ENCODE peak calls at places on chromosomes 13 and 19, in eight cellular contexts. T, L, V, X, F, Z, J and G are unnamed samples.

GRCh38 chr13:27622881-27623280 is 1.2 kb downstream of the POLR1D start:
- DNase-seq in T (no peak), L (no peak), V (no peak), X (no peak), F (no peak), Z (no peak), J (no peak), G (no peak)

GRCh38 chr13:39600766-39601165 is 2.2 kb downstream of the LHFPL6 start:
- DNase-seq in T (peak; percentile 53), L (no peak), V (no peak), X (peak; percentile 41), F (no peak), Z (peak; percentile 27), J (no peak), G (peak; percentile 47)

GRCh38 chr19:16106121-16106520 is 5.6 kb upstream of the RAB8A start:
- DNase-seq in T (no peak), L (no peak), V (peak; percentile 8), X (no peak), F (no peak), Z (peak; percentile 43), J (no peak), G (no peak)

GRCh38 chr13:106112191-106112590 is 423.3 kb downstream of the EFNB2 start:
- DNase-seq in T (no peak), L (no peak), V (no peak), X (no peak), F (no peak), Z (no peak), J (no peak), G (no peak)

GRCh38 chr19:44719262-44719701 is 20.3 kb downstream of the CEACAM16 start:
- DNase-seq in T (no peak), L (no peak), V (no peak), X (no peak), F (no peak), Z (no peak), J (no peak), G (no peak)

GRCh38 chr19:57351867-57352266 is 796 bp downstream of the ZNF304 start:
- DNase-seq in T (no peak), L (no peak), V (no peak), X (peak; percentile 2), F (no peak), Z (peak; percentile 5), J (no peak), G (no peak)

GRCh38 chr13:100518394-100519062 is 70.1 kb downstream of the GGACT start:
- DNase-seq in T (no peak), L (no peak), V (no peak), X (no peak), F (no peak), Z (no peak), J (no peak), G (no peak)

GRCh38 chr13:44679602-44680001 is 103.5 kb upstream of the TSC22D1 start:
- DNase-seq in T (no peak), L (no peak), V (no peak), X (peak; percentile 47), F (no peak), Z (no peak), J (no peak), G (no peak)

GRCh38 chr13:94268661-94269060 is 210.8 kb downstream of the DCT start:
- DNase-seq in T (no peak), L (no peak), V (no peak), X (no peak), F (no peak), Z (no peak), J (no peak), G (peak; percentile 19)

GRCh38 chr13:58960909-58961308 is 1202.8 kb downstream of the DIAPH3 start:
- DNase-seq in T (no peak), L (peak; percentile 3), V (no peak), X (peak; percentile 0), F (no peak), Z (peak; percentile 17), J (no peak), G (peak; percentile 48)

GRCh38 chr13:46666727-46667456 is 113.9 kb downstream of the LRCH1 start:
- DNase-seq in T (peak; percentile 63), L (no peak), V (no peak), X (no peak), F (no peak), Z (no peak), J (no peak), G (no peak)

GRCh38 chr13:66656050-66656449 is 574.1 kb downstream of the PCDH9 start:
- DNase-seq in T (no peak), L (no peak), V (no peak), X (no peak), F (no peak), Z (no peak), J (no peak), G (no peak)

GRCh38 chr19:45526971-45527370 is 19.7 kb downstream of the VASP start:
- DNase-seq in T (no peak), L (no peak), V (no peak), X (no peak), F (no peak), Z (no peak), J (no peak), G (no peak)

GRCh38 chr19:13133241-13133870 is 15.3 kb downstream of the NACC1 start:
- DNase-seq in T (no peak), L (no peak), V (no peak), X (no peak), F (no peak), Z (no peak), J (no peak), G (no peak)

GRCh38 chr13:28376604-28377003 is 118.3 kb downstream of the FLT1 start:
- DNase-seq in T (no peak), L (no peak), V (no peak), X (no peak), F (no peak), Z (no peak), J (no peak), G (no peak)

DNA sequence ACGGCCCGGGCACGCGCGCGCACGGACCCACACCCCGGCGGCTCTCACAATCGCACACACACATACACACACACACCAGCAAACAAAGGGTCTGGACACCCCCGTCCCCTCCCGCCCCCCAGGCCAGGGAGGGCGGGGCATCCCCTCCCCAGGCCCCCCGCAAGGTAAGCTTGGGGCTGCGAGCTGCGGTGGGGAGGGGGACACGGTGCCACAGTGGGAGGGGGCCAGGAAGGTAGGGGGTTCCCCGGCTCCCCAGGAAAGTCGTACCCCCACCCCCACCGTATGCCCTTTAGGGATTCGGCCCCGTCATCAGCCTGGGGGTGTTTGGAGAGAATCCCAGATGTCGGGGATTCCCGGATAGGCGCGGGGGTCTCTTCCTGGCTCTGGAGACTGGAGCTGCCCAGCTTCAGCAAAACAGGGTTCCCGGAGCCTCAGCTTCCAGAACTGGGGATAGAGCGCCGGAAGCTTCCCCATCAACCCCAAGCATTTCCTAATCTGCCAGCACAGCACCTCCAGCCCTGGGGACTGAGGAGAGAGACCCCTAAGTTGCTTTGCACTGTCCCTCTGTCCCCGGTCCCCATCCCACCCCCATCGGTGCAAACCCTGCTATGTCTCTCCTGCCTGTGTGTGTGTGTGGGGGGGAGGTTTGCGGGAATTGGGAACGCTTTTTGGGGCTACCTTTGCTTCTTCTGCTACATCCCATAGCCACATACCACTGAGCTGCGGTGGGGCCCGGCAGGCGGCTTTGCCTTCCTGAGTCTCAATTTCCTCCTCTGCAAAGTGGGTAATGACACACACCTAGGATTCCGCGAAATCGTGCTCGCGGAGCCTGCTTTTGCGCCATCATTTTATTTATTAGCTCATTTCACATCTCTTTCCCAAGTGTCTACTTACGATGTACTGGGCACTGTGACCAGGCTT is 1.8 kb upstream of the CDC37 start:
- DNase-seq in T (no peak), L (no peak), V (no peak), X (no peak), F (no peak), Z (no peak), J (no peak), G (no peak)
- H3K4me3 ChIP-seq in T (no peak overlapping the region), L (peak overlapping the region; percentile 100), V (peak overlapping the region; percentile 96), X (peak overlapping the region; percentile 99), F (peak overlapping the region; percentile 48), Z (peak overlapping the region; percentile 84), J (peak overlapping the region; percentile 89), G (peak overlapping the region; percentile 74)

GRCh38 chr13:78610381-78610883 is 7.1 kb upstream of the POU4F1 start:
- DNase-seq in T (no peak), L (peak; percentile 11), V (peak; percentile 5), X (peak; percentile 37), F (no peak), Z (peak; percentile 48), J (no peak), G (no peak)
- H3K4me3 ChIP-seq in T (no peak overlapping the region), L (no peak overlapping the region), V (no peak overlapping the region), X (no peak overlapping the region), F (no peak overlapping the region), Z (no peak overlapping the region), J (no peak overlapping the region), G (no peak overlapping the region)

GRCh38 chr13:32036762-32037161 is 5.2 kb downstream of the FRY start:
- DNase-seq in T (no peak), L (no peak), V (no peak), X (no peak), F (no peak), Z (no peak), J (no peak), G (no peak)
- H3K4me3 ChIP-seq in T (no peak overlapping the region), L (no peak overlapping the region), V (no peak overlapping the region), X (no peak overlapping the region), F (no peak overlapping the region), Z (no peak overlapping the region), J (no peak overlapping the region), G (no peak overlapping the region)

DNA sequence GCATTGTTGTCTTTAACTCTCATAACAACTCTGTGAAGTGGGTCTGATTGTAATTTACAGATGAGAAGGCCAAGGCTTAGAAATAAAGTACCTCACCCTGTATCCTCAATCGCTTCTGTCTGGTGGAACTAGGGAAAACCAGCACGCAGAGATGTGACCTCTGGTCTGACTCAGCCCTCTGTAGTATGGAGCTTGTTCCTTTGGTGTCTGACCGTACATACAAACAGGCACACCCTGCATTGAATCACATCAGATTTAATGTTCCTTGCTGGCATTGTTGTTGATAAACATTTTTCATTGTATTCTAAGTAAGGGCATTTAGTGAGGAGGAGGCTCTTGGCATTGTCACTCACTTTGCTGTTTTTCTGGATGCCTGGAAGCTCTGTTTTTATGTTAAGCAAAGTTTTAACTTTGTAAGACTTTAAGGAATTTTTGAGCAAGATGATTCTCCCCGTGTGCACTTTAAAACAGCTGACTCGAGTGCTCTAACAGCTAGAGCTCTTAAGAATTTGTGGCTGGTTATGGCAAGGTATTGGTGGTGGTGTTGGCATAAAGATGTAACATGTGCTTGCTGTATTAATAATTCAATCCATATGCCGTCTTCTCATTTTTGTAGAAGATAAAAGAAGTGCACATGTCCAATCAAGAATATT is 89.0 kb upstream of the SPATA13 start:
- DNase-seq in T (no peak), L (no peak), V (no peak), X (peak; percentile 59), F (no peak), Z (peak; percentile 39), J (no peak), G (peak; percentile 26)
- H3K4me3 ChIP-seq in T (no peak overlapping the region), L (no peak overlapping the region), V (no peak overlapping the region), X (no peak overlapping the region), F (no peak overlapping the region), Z (no peak overlapping the region), J (no peak overlapping the region), G (no peak overlapping the region)